ENCODE peak calls at places on chromosome 14, in five cellular contexts. R, C, L, M and Z are unnamed samples.

GRCh38 chr14:100417466-100417865 is 94.3 kb downstream of the SLC25A47 start:
- DNase-seq in M (peak), R (peak), C (peak), L (peak), Z (peak)

GRCh38 chr14:47557894-47558293 is 117.5 kb downstream of the MDGA2 start:
- DNase-seq in R (no peak), C (no peak), M (no peak), L (no peak), Z (no peak)

GRCh38 chr14:54447231-54447692 is 6.1 kb upstream of the CNIH1 start:
- DNase-seq in C (peak), M (no peak), R (peak), L (peak), Z (peak)

GRCh38 chr14:64705406-64706118 is 1.3 kb downstream of the PLEKHG3 start:
- DNase-seq in R (no peak), C (no peak), L (no peak), M (no peak), Z (no peak)

GRCh38 chr14:96661244-96661969 is 135.8 kb upstream of the VRK1 start:
- DNase-seq in R (no peak), M (no peak), L (no peak), C (no peak), Z (no peak)

GRCh38 chr14:39488600-39488999 is 56.4 kb upstream of the FBXO33 start:
- DNase-seq in R (peak), C (no peak), M (no peak), L (no peak), Z (no peak)

GRCh38 chr14:89773644-89774316 is 180.8 kb downstream of the EFCAB11 start:
- DNase-seq in C (peak), M (peak), R (peak), L (peak), Z (peak)

GRCh38 chr14:22753586-22753985 is 12.9 kb upstream of the OXA1L start:
- DNase-seq in L (no peak), C (no peak), R (no peak), M (no peak), Z (no peak)

GRCh38 chr14:33509927-33510535 is 440.8 kb downstream of the EGLN3 start:
- DNase-seq in M (no peak), C (no peak), R (no peak), L (no peak), Z (no peak)

GRCh38 chr14:23033801-23034497 is 751 bp downstream of the PSMB5 start:
- DNase-seq in C (no peak), L (no peak), R (no peak), M (no peak), Z (no peak)

GRCh38 chr14:21680072-21680471 is 6.5 kb upstream of the OR4E1 start:
- DNase-seq in C (no peak), L (no peak), M (no peak), R (peak), Z (no peak)

DNA sequence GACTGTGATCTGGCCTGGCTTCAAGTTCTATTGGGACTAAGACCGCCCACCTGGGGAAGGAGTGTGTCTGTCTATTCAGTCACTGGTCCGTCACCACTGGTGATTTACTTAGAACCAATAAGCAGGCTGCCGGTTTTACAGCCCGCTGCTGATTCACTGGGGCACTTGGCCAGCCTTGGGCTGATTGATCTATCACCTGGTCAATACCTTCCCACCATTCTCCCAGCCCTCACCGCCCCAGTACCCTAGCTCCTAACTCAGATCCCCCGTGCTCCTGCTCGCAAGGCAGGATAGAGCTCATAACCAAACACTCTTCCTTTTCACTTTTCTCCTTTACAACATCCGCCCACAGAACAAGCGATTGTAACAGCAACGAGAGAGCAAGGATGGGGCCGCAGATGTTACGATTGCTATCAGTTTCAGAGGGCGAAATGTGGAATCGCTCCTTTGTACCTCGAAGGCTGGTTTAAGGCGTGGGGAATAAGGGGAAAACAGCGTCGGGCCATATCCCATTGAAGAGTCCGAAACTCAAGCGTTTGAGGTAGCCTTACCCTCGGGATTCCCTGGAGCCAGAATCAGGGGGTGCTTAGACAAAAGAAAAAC is 672 bp downstream of the RDH11 start:
- DNase-seq in L (peak), M (peak), C (peak), R (peak), Z (peak)
- TF ChIP-seq POLR2A in L (no peak), M (peak), C (peak), R (no peak), Z (peak)

DNA sequence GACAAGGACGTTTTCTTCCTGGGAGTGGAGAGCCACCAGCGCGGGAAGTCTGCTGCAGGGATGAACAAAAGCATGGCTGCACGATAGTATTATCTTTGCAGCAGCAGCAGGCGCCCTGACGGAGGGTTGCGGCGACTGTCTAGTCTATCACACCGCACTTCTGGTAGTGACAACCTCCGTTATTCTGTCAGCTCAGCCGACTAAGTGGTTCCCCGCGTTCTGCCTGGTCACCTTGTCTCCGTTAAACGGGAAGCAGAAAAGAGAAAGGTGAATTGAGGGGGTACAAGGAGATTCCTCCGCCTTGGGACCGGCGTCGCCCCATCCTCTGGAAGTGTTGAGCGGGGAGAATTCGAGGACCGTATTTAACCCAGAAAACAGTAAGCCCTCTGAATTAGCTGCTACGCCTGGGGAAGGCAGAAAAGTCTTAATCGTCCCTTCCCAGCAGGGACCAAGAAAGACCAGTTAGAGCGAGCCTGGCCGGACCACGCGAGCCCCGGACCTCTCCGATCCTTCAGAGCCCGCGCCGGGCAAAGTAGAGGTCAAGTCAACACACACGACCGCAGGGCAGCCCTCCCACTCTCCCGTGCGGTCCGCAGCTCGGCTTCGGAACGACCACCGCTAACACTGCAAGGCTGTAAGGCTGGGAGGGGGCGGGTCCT is 536 bp upstream of the DAAM1 start:
- DNase-seq in C (peak), L (no peak), R (no peak), M (no peak), Z (peak)
- TF ChIP-seq POLR2A in C (peak), L (no peak), R (no peak), M (no peak), Z (no peak)

GRCh38 chr14:105248368-105249174 is at the start of gene BTBD6:
- DNase-seq in C (peak), R (peak), L (peak), M (peak), Z (peak)
- TF ChIP-seq POLR2A in C (peak), R (no peak), L (no peak), M (peak), Z (peak)

GRCh38 chr14:91060472-91061308 is at the start of gene RPS6KA5:
- DNase-seq in C (peak), M (peak), L (peak), R (peak), Z (peak)
- TF ChIP-seq POLR2A in C (peak), M (peak), L (peak), R (peak), Z (peak)

DNA sequence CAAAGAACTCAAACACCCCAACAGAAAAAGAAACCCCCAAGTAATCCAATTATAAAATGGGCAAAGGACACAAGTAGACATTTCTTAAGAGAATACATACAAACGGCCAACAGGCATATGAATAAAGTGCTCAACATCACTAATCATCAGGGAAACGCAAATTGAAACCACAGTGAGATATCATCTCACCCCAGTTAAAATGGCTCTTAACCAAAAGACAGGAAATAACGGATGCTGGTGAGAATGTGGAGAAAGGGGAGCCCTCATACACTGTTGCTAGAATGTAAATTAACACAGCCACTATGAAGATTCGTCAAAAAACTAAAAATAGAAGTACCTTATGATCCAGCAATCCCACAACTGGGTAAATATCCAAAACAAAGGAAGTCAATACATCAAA is 52.4 kb downstream of the CLMN start:
- DNase-seq in C (no peak), R (no peak), L (no peak), M (no peak), Z (no peak)
- TF ChIP-seq POLR2A in C (no peak), R (no peak), L (no peak), M (no peak), Z (no peak)

DNA sequence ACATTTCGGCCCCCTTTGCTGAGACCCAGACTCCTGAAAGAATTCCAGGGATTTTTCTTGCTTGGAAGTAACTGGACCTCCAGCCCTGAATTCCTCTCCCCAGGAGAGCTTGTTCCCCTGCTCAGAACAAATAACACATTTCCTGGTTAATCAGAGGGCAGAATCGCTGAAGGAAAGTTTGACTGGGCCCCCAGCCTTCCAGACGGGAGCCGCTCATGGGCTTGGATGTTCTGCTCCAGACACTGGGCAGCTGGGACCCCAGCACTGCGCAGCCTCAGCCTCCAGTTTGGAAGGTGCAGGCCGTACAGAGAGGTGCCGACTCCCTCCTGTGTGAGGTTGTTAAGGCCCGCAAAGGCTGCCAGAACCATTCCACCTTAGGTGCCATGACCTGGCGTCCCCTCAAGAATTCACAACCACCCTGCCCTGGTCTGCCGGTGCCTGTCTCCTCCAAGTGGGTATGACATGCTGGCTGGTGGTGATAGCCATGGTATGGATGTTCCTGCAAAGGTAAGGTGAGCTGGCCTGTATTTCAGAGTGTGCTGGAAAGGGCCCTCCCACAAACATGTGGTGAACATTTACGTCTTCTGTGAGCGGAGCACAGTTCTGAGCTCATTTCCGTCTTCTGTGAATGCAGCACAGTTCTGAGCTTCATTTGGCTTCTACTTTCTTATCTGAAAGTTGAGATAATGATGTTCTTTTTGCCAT is 5.1 kb upstream of the LTBP2 start:
- DNase-seq in R (no peak), C (no peak), M (no peak), L (no peak), Z (no peak)
- TF ChIP-seq POLR2A in R (no peak), C (no peak), M (no peak), L (no peak), Z (no peak)

DNA sequence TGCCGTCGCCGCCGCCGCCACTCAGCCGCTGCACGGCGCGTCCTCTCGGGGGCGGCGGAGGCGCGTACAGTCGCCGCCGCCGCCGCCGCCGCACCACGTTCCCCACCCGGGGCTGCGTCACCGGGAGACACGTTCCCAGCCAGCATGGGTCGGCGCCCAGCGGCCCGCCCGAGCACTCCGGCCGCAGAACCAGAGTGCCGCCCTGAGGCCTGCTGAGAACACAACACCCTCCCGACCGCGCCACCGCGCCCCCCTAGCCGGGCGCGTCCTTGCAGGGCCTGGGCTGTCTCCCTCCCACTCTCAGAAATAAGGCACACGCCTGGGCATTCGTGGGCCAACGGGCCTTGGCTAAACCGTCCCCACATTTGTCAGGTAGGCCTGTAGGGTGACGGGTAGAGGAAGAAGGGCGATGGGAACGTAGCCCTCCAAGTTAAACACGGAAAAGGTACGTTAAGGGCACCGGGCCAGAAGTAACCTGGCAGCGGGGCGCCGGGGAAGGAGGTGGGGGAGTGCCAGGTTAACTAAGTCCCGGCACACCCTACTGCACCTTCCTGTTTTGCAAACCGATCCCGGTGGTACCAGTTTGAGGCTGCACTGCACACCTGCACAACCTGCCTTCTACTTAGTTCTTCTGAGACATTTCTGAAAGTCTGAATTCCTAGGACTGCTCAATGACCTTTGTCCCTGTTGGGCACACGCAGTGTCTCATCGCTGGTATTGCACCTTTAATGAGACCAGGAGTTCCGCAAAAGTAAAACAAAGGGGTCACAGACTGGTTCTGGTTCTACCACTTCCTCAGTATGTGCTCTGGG is at the start of gene MAP4K5:
- DNase-seq in R (peak), L (peak), C (peak), M (peak), Z (peak)
- TF ChIP-seq POLR2A in R (peak), L (no peak), C (peak), M (peak), Z (peak)

GRCh38 chr14:50362791-50363733 is 33.6 kb downstream of the CDKL1 start:
- DNase-seq in C (no peak), L (no peak), R (peak), M (no peak), Z (no peak)
- TF ChIP-seq POLR2A in C (no peak), L (no peak), R (no peak), M (no peak), Z (no peak)

DNA sequence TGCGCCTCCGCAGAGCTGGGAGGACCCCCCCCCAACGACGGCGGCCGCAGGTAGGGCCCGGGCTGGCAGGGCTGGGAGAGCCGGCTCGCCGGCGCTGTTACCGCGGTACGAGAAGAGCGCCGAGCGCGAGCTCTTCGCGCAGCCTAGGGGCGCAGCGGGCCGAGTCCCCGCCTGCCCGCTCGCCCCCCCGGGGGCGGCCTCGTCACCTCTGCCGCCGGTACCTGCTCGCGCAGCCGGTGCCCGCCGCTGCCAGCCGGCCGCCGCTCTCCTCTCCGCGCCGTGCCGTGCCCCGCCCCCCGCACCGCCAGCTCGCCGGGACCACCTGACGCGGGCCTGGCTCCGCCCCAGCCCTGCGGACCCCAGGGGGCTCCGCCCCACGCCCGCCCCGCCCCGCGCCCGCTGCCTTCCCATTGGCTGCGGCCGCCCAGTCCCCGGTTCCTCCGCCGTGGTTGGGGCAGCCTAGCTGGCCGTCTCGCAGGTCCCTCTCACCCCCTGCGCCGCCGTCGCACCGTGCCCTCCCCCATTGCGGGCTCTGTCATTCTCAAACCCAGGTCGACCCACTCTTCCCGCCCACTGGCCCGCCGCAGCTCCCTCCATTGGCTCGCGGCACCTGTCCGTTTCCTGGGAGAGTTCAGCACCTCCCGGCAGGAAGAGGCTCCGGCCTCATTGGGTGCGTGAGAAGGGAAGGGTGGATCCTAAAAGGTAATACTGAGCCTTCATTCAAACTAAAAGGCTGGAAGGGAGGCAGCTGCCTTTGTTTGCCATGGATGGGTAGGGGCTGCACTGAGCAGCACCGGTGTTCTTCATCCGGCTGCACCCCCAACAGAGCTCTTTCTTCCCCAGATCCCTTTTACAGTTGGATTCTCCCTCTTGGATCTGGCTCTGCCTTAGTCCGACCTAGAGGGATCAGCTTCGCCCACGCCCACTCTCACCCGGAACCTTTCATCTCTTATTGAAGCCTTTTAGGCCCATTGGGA is at the start of gene MAP3K9:
- DNase-seq in M (peak), L (peak), R (peak), C (peak), Z (peak)
- TF ChIP-seq POLR2A in M (peak), L (no peak), R (no peak), C (peak), Z (no peak)

GRCh38 chr14:32076278-32077080 is 625 bp upstream of the ARHGAP5 start:
- DNase-seq in L (peak), R (peak), M (peak), C (peak), Z (peak)

GRCh38 chr14:32078794-32079663 is 1.9 kb downstream of the ARHGAP5 start:
- DNase-seq in L (no peak), M (no peak), C (no peak), R (peak), Z (no peak)

GRCh38 chr14:32077081-32078029 is at the start of gene ARHGAP5:
- DNase-seq in L (peak), C (no peak), M (peak), R (peak), Z (peak)

GRCh38 chr14:32080001-32080510 is 3.0 kb downstream of the ARHGAP5 start:
- DNase-seq in R (no peak), M (no peak), C (no peak), L (no peak), Z (no peak)

DNA sequence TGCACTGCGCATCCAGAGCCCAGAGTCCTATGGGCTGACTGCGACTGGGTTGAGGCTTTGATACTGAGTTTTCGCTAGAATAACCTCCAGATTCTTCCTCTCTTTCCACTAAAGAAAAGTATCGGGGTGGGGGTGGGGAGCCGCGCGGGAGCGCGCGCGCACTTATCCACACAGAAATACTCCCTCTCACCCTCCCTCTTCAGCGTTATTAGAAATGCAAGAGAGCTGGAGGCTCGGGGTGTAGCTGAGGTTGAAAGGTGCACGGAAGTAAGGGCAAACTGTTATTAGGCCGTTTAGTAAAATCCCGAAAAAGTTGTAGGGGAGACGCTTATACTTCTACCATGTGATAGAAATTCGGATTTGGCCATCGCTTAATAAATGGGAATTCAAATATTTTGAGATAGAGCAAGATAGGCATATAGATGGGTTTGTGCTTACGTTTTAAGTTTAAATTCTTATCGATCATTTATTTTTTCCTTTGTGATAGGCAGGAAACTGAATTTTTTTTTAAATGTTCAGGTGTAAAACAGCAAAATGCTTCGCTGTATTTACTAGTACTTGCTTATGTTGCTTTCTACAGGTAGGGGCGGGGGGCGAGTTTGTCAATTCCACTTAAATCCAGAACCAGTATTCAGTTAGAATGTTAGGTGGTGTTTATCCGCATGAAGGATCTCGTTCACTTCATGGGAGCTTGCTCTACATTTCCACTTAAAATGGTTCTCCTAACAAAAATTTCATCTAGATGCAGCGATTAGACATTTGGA is 1.1 kb downstream of the ARHGAP5 start:
- DNase-seq in C (peak), R (peak), M (no peak), L (peak), Z (peak)
- TF ChIP-seq POLR2A in C (no peak), R (no peak), M (no peak), L (no peak), Z (peak)